ENCODE peak calls at places on chromosomes 1 and 21, in four cellular contexts. E is pons, N is left ventricle myocardium superior, K is mucosa of gallbladder. F is an unnamed sample.

GRCh38 chr21:32726742-32727477 is 903 bp downstream of the SYNJ1 start:
- DNase-seq in E (peak), N (no peak), K (no peak), F (no peak)

GRCh38 chr1:53025034-53025777 is 36.8 kb upstream of the PODN start:
- DNase-seq in E (no peak), N (peak), K (peak), F (peak)

GRCh38 chr1:12113433-12114339 is 50.6 kb downstream of the TNFRSF8 start:
- DNase-seq in E (no peak), N (no peak), K (no peak), F (no peak)

GRCh38 chr1:41462680-41463004 is 21.8 kb downstream of the EDN2 start:
- DNase-seq in E (no peak), N (no peak), K (no peak), F (no peak)

GRCh38 chr1:16082283-16083038 is 9.0 kb upstream of the FAM131C start:
- DNase-seq in E (no peak), N (peak), K (no peak), F (peak)

GRCh38 chr1:54153548-54154439 is 994 bp upstream of the CDCP2 start:
- DNase-seq in E (no peak), N (peak), K (peak), F (peak)

GRCh38 chr1:52834798-52835197 is 7.8 kb upstream of the ZYG11A start:
- DNase-seq in E (no peak), N (no peak), K (no peak), F (peak)

GRCh38 chr1:161307230-161307768 is 2.5 kb downstream of the MPZ start:
- DNase-seq in E (peak), N (no peak), K (no peak), F (no peak)

GRCh38 chr1:185957441-185958363 is 223.5 kb downstream of the HMCN1 start:
- DNase-seq in E (no peak), N (no peak), K (no peak), F (no peak)

GRCh38 chr1:59062743-59063142 is 234.2 kb upstream of the FGGY start:
- DNase-seq in E (no peak), N (no peak), K (peak), F (no peak)

GRCh38 chr1:111236806-111237205 is 9.3 kb downstream of the CHI3L2 start:
- DNase-seq in E (no peak), N (no peak), K (no peak), F (no peak)

GRCh38 chr1:156471496-156472490 is 28.8 kb downstream of the MEF2D start:
- DNase-seq in E (no peak), N (peak), K (peak), F (peak)

GRCh38 chr1:30064547-30064946 is 658.8 kb downstream of the MATN1 start:
- DNase-seq in E (no peak), N (no peak), K (no peak), F (no peak)

GRCh38 chr1:44012411-44012810 is 18.9 kb downstream of the SLC6A9 start:
- DNase-seq in E (peak), N (no peak), K (no peak), F (no peak)

GRCh38 chr1:196380311-196380710 is 227.9 kb downstream of the KCNT2 start:
- DNase-seq in E (no peak), N (no peak), K (no peak), F (no peak)

GRCh38 chr1:181583598-181583997 is 100.3 kb downstream of the CACNA1E start:
- DNase-seq in E (no peak), N (no peak), K (peak), F (no peak)

GRCh38 chr1:236066828-236067386 is 2.0 kb upstream of the NID1 start:
- DNase-seq in E (peak), N (peak), K (peak), F (peak)

GRCh38 chr1:58583496-58583895 is 6.4 kb upstream of the TACSTD2 start:
- DNase-seq in E (peak), N (no peak), K (no peak), F (no peak)

GRCh38 chr1:206435450-206435849 is 34.8 kb upstream of the IKBKE start:
- DNase-seq in E (no peak), N (no peak), K (no peak), F (no peak)

F was measured in psoas muscle.